ENCODE peak calls at places on chromosomes 2 and 18, in four cellular contexts. J, E, F and O are unnamed samples.
A peak's percentile ranks its signal among the peaks of the same experiment; 100 is the strongest.

GRCh38 chr18:63159590-63159989 is 160.0 kb downstream of the BCL2 start:
- DNase-seq in E (no peak), J (no peak), F (peak; percentile 67), O (no peak)

GRCh38 chr18:250685-251084 is 17.2 kb downstream of the THOC1 start:
- DNase-seq in J (no peak), F (no peak), E (no peak), O (no peak)

GRCh38 chr2:108841506-108841905 is 54.9 kb downstream of the CCDC138 start:
- DNase-seq in F (no peak), J (no peak), E (no peak), O (no peak)

GRCh38 chr2:38509322-38509946 is 93.3 kb downstream of the HNRNPLL start:
- DNase-seq in F (no peak), E (no peak), J (no peak), O (no peak)

GRCh38 chr2:182573553-182573952 is 142.5 kb upstream of the DNAJC10 start:
- DNase-seq in J (no peak), F (no peak), E (no peak), O (no peak)

GRCh38 chr2:178268435-178268834 is 74.1 kb downstream of the OSBPL6 start:
- DNase-seq in E (no peak), F (no peak), J (no peak), O (no peak)

GRCh38 chr18:50114448-50114847 is 80.5 kb downstream of the MYO5B start:
- DNase-seq in J (no peak), F (no peak), E (no peak), O (no peak)

GRCh38 chr18:70376137-70376913 is 87.5 kb downstream of the SOCS6 start:
- DNase-seq in F (no peak), E (peak; percentile 73), J (no peak), O (no peak)

GRCh38 chr2:109201465-109202420 is 72.7 kb downstream of the SH3RF3 start:
- DNase-seq in E (no peak), J (no peak), F (no peak), O (no peak)

GRCh38 chr2:73266061-73266891 is 18.0 kb downstream of the FBXO41 start:
- DNase-seq in J (no peak), F (no peak), E (no peak), O (no peak)

GRCh38 chr18:11464129-11464528 is 145.3 kb upstream of the SLC35G4 start:
- DNase-seq in F (no peak), E (peak; percentile 34), J (no peak), O (no peak)

GRCh38 chr2:144329472-144329871 is 190.4 kb downstream of the ZEB2 start:
- DNase-seq in J (no peak), E (no peak), F (no peak), O (no peak)

GRCh38 chr2:205714058-205714776 is 31.9 kb downstream of the NRP2 start:
- DNase-seq in F (peak; percentile 78), J (no peak), E (no peak), O (no peak)

GRCh38 chr2:76821731-76822130 is 700.4 kb downstream of the LRRTM4 start:
- DNase-seq in J (no peak), F (no peak), E (no peak), O (no peak)

GRCh38 chr2:51559026-51559425 is 527.1 kb upstream of the NRXN1 start:
- DNase-seq in J (no peak), F (no peak), E (no peak), O (no peak)

GRCh38 chr2:207258191-207258991 is 92.6 kb upstream of the KLF7 start:
- DNase-seq in E (no peak), J (peak; percentile 88), F (no peak), O (no peak)

GRCh38 chr2:27773959-27774358 is 2.4 kb downstream of the MRPL33 start:
- DNase-seq in F (no peak), J (no peak), E (no peak), O (peak; percentile 43)

GRCh38 chr2:99485824-99486223 is 4.0 kb downstream of the REV1 start:
- DNase-seq in F (no peak), E (no peak), J (no peak), O (no peak)

GRCh38 chr2:118095610-118096009 is 7.3 kb downstream of the INSIG2 start:
- DNase-seq in F (no peak), E (no peak), J (no peak), O (no peak)

GRCh38 chr2:37323176-37323575 is 1.5 kb downstream of the PRKD3 start:
- DNase-seq in F (no peak), J (no peak), E (no peak), O (no peak)

GRCh38 chr2:68838641-68839040 is 32.6 kb downstream of the BMP10 start:
- DNase-seq in E (no peak), J (no peak), F (no peak), O (no peak)

GRCh38 chr18:63046375-63046774 is 273.2 kb downstream of the BCL2 start:
- DNase-seq in F (no peak), E (no peak), J (no peak), O (no peak)

GRCh38 chr2:59249441-59250330 is 1008.6 kb upstream of the FANCL start:
- DNase-seq in J (no peak), F (no peak), E (no peak), O (no peak)

GRCh38 chr2:8028981-8029380 is 652.9 kb upstream of the ID2 start:
- DNase-seq in F (no peak), E (no peak), J (no peak), O (no peak)

GRCh38 chr2:158796606-158797005 is 1.5 kb downstream of the DAPL1 start:
- DNase-seq in F (no peak), J (no peak), E (no peak), O (no peak)

GRCh38 chr2:230899287-230899686 is 25.8 kb downstream of the GPR55 start:
- DNase-seq in E (no peak), F (no peak), J (no peak), O (no peak)

GRCh38 chr2:230658877-230659652 is 53.6 kb upstream of the CAB39 start:
- DNase-seq in F (peak; percentile 91), J (no peak), E (no peak), O (no peak)

GRCh38 chr2:158495175-158495574 is 38.4 kb downstream of the PKP4 start:
- DNase-seq in E (no peak), J (no peak), F (no peak), O (no peak)

GRCh38 chr2:69032336-69032735 is 19.4 kb downstream of the ANTXR1 start:
- DNase-seq in E (no peak), J (no peak), F (no peak), O (no peak)

GRCh38 chr2:156021326-156022040 is 311.0 kb downstream of the NR4A2 start:
- DNase-seq in J (no peak), F (no peak), E (no peak), O (no peak)

GRCh38 chr18:76451475-76452331 is 43.3 kb downstream of the ZNF516 start:
- DNase-seq in F (no peak), J (no peak), E (no peak), O (no peak)

GRCh38 chr18:24817150-24818068 is 357.0 kb downstream of the HRH4 start:
- DNase-seq in J (no peak), E (no peak), F (no peak), O (no peak)

GRCh38 chr2:220660277-220661155 is 911.6 kb downstream of the EPHA4 start:
- DNase-seq in E (no peak), J (no peak), F (no peak), O (no peak)

GRCh38 chr2:145851730-145852129 is 1331.8 kb upstream of the ZEB2 start:
- DNase-seq in E (no peak), F (no peak), J (no peak), O (no peak)

GRCh38 chr2:122384768-122385333 is 629.4 kb downstream of the TSN start:
- DNase-seq in F (no peak), J (no peak), E (no peak), O (no peak)

GRCh38 chr2:122391726-122392125 is 636.3 kb downstream of the TSN start:
- DNase-seq in E (no peak), F (no peak), J (no peak), O (no peak)

GRCh38 chr2:122390406-122390805 is 635.0 kb downstream of the TSN start:
- DNase-seq in F (peak; percentile 7), E (no peak), J (no peak), O (peak; percentile 2)

GRCh38 chr2:122388208-122388607 is 632.8 kb downstream of the TSN start:
- DNase-seq in F (no peak), J (no peak), E (no peak), O (no peak)

DNA sequence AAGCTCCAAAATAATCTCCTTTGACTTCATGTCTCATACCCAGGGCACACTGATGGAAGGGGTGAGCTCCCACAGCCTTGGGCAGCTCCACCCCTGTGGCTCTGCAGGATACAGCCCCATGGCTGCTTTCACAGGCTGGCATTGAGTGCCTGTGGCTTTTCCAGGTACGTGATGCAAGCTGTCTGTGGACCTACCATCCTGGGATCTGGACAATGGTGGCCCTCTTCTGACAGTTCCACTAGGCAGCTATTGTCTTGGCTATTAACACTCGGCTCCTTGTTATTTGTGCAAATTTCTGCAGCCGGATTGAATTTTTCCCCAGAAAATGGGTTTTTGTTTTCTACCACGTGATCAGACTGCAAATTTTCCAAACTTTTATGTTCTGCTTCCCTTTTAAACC is 634.2 kb downstream of the TSN start:
- DNase-seq in F (no peak), J (no peak), E (no peak), O (no peak)
- TF ChIP-seq POLR2AphosphoS5 in F (no peak), J (no peak), E (no peak), O (no peak)

GRCh38 chr2:95207111-95207961 is at the start of gene ZNF892:
- DNase-seq in F (peak; percentile 45), J (peak; percentile 61), E (peak; percentile 35), O (peak; percentile 84)
- TF ChIP-seq REST in F (peak; percentile 29), J (no peak), E (no peak), O (no peak)

DNA sequence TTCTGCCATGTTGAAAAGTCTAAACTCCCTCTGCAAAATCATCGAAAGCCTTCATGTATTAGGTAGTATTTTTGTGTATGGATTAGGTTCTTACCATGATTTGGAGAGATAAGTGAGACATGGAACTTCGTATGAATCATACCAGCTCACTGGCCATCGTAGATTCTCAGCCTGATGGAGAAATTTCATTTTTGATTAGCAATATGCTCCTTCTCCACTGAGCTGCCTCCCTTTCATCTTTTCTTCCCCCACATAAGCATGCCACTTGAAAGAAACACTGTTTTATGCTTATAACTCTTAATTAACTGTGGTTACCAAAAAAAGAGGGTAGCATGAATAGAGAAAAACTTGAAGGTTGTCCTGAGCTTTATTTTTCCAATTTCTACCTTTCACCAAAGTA is 111.9 kb downstream of the NCK2 start:
- DNase-seq in J (no peak), F (no peak), E (no peak), O (no peak)
- H3K27ac ChIP-seq in J (no peak overlapping the region), F (no peak overlapping the region), E (no peak overlapping the region), O (no peak overlapping the region)

GRCh38 chr2:217683096-217683870 is 319.5 kb downstream of the TNS1 start:
- DNase-seq in J (no peak), E (no peak), F (no peak), O (no peak)

GRCh38 chr2:217684431-217685254 is 318.2 kb downstream of the TNS1 start:
- DNase-seq in F (no peak), J (no peak), E (no peak), O (no peak)

GRCh38 chr2:217687771-217688170 is 315.0 kb downstream of the TNS1 start:
- DNase-seq in E (no peak), F (no peak), J (no peak), O (no peak)

GRCh38 chr2:217688494-217688893 is 314.3 kb downstream of the TNS1 start:
- DNase-seq in F (no peak), J (no peak), E (no peak), O (no peak)

DNA sequence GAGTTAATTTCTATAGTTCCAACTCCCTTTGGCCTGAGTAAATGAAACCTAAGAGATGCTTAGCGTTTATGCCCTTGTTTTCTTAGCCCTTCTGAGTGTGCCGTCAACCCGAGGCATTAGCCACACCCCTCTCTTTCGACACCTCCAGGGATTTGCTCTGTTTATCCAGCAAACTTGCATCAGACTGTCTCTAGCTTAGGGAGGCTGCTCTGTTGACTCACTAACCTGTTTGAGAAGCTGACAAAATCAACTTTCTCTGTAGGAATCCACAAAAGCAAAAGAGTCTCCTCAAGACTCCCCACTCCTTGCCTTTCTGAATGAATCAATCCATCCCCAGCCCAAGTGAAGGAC is 317.6 kb downstream of the TNS1 start:
- DNase-seq in E (peak; percentile 65), F (no peak), J (no peak), O (no peak)
- TF ChIP-seq POLR2AphosphoS5 in E (no peak), F (no peak), J (no peak), O (no peak)